ENCODE peak calls at places on chromosomes 2 and 18, in six cellular contexts. One of them, this sample, is unnamed.

GRCh38 chr2:36330456-36331395 is 24.9 kb upstream of the CRIM1 start:
- DNase-seq in LHCN-M2: no peak
- DNase-seq in T-cell: no peak
- DNase-seq in ureter: no peak
- DNase-seq in T-helper 1 cell: no peak
- DNase-seq in thyroid gland: no peak
- DNase-seq in this sample: no peak

GRCh38 chr2:141331127-141331526 is 799.7 kb downstream of the LRP1B start:
- DNase-seq in thyroid gland: no peak
- DNase-seq in T-cell: no peak
- DNase-seq in T-helper 1 cell: no peak
- DNase-seq in ureter: no peak
- DNase-seq in LHCN-M2: peak
- DNase-seq in this sample: no peak

GRCh38 chr2:220034356-220035121 is 407.1 kb downstream of the SLC4A3 start:
- DNase-seq in thyroid gland: peak
- DNase-seq in LHCN-M2: peak
- DNase-seq in T-cell: no peak
- DNase-seq in T-helper 1 cell: no peak
- DNase-seq in ureter: no peak
- DNase-seq in this sample: no peak

GRCh38 chr2:6580982-6581381 is 284.7 kb downstream of the CMPK2 start:
- DNase-seq in LHCN-M2: peak
- DNase-seq in thyroid gland: no peak
- DNase-seq in T-helper 1 cell: no peak
- DNase-seq in ureter: no peak
- DNase-seq in T-cell: no peak
- DNase-seq in this sample: no peak

GRCh38 chr18:79733996-79734770 is 54.6 kb downstream of the CTDP1 start:
- DNase-seq in thyroid gland: no peak
- DNase-seq in LHCN-M2: no peak
- DNase-seq in ureter: no peak
- DNase-seq in T-cell: no peak
- DNase-seq in T-helper 1 cell: no peak
- DNase-seq in this sample: no peak

GRCh38 chr2:239188536-239188935 is 212.3 kb downstream of the HDAC4 start:
- DNase-seq in ureter: peak
- DNase-seq in LHCN-M2: no peak
- DNase-seq in thyroid gland: no peak
- DNase-seq in T-helper 1 cell: no peak
- DNase-seq in T-cell: no peak
- DNase-seq in this sample: no peak

GRCh38 chr2:28668880-28669279 is 82.8 kb upstream of the PPP1CB start:
- DNase-seq in ureter: no peak
- DNase-seq in thyroid gland: no peak
- DNase-seq in T-cell: no peak
- DNase-seq in T-helper 1 cell: no peak
- DNase-seq in LHCN-M2: no peak
- DNase-seq in this sample: no peak

GRCh38 chr2:84486436-84487115 is 27.5 kb upstream of the SUCLG1 start:
- DNase-seq in LHCN-M2: peak
- DNase-seq in thyroid gland: peak
- DNase-seq in ureter: peak
- DNase-seq in T-cell: no peak
- DNase-seq in T-helper 1 cell: no peak
- DNase-seq in this sample: no peak

GRCh38 chr18:13338318-13338717 is 119.8 kb downstream of the LDLRAD4 start:
- DNase-seq in thyroid gland: no peak
- DNase-seq in ureter: no peak
- DNase-seq in T-cell: no peak
- DNase-seq in T-helper 1 cell: no peak
- DNase-seq in LHCN-M2: no peak
- DNase-seq in this sample: no peak

GRCh38 chr2:26757873-26758789 is 6.0 kb upstream of the SLC35F6 start:
- DNase-seq in thyroid gland: peak
- DNase-seq in T-cell: no peak
- DNase-seq in T-helper 1 cell: no peak
- DNase-seq in LHCN-M2: peak
- DNase-seq in ureter: peak
- DNase-seq in this sample: no peak

GRCh38 chr2:148614332-148615049 is 30.1 kb upstream of the EPC2 start:
- DNase-seq in thyroid gland: peak
- DNase-seq in LHCN-M2: peak
- DNase-seq in T-cell: no peak
- DNase-seq in ureter: peak
- DNase-seq in T-helper 1 cell: no peak
- DNase-seq in this sample: no peak

GRCh38 chr18:56374005-56374655 is 264.3 kb downstream of the TXNL1 start:
- DNase-seq in T-cell: no peak
- DNase-seq in LHCN-M2: peak
- DNase-seq in thyroid gland: peak
- DNase-seq in T-helper 1 cell: no peak
- DNase-seq in ureter: no peak
- DNase-seq in this sample: no peak

GRCh38 chr2:69145204-69145603 is 132.2 kb downstream of the ANTXR1 start:
- DNase-seq in ureter: no peak
- DNase-seq in thyroid gland: no peak
- DNase-seq in LHCN-M2: peak
- DNase-seq in T-cell: no peak
- DNase-seq in T-helper 1 cell: no peak
- DNase-seq in this sample: no peak

GRCh38 chr18:40056085-40056484 is 1898.9 kb upstream of the PIK3C3 start:
- DNase-seq in T-cell: no peak
- DNase-seq in T-helper 1 cell: no peak
- DNase-seq in LHCN-M2: no peak
- DNase-seq in thyroid gland: peak
- DNase-seq in ureter: no peak
- DNase-seq in this sample: no peak

GRCh38 chr2:38722271-38723115 is 28.7 kb downstream of the SRSF7 start:
- DNase-seq in LHCN-M2: peak
- DNase-seq in thyroid gland: no peak
- DNase-seq in T-helper 1 cell: no peak
- DNase-seq in ureter: no peak
- DNase-seq in T-cell: no peak
- DNase-seq in this sample: no peak

GRCh38 chr2:96751800-96752199 is 8.9 kb upstream of the CNNM4 start:
- DNase-seq in T-cell: no peak
- DNase-seq in T-helper 1 cell: no peak
- DNase-seq in ureter: no peak
- DNase-seq in LHCN-M2: no peak
- DNase-seq in thyroid gland: no peak
- DNase-seq in this sample: no peak

GRCh38 chr18:32550958-32551357 is 80.3 kb upstream of the GAREM1 start:
- DNase-seq in thyroid gland: no peak
- DNase-seq in T-cell: no peak
- DNase-seq in ureter: no peak
- DNase-seq in T-helper 1 cell: no peak
- DNase-seq in LHCN-M2: no peak
- DNase-seq in this sample: no peak

GRCh38 chr2:132725716-132726115 is 55.7 kb upstream of the LYPD1 start:
- DNase-seq in ureter: no peak
- DNase-seq in LHCN-M2: no peak
- DNase-seq in T-helper 1 cell: no peak
- DNase-seq in T-cell: no peak
- DNase-seq in thyroid gland: no peak
- DNase-seq in this sample: no peak

GRCh38 chr2:192010073-192010472 is 163.2 kb upstream of the CAVIN2 start:
- DNase-seq in T-helper 1 cell: no peak
- DNase-seq in thyroid gland: no peak
- DNase-seq in T-cell: no peak
- DNase-seq in LHCN-M2: no peak
- DNase-seq in ureter: no peak
- DNase-seq in this sample: no peak

GRCh38 chr2:95359035-95359434 is 43.5 kb upstream of the FAHD2A start:
- DNase-seq in ureter: no peak
- DNase-seq in T-cell: no peak
- DNase-seq in T-helper 1 cell: no peak
- DNase-seq in LHCN-M2: peak
- DNase-seq in thyroid gland: no peak
- DNase-seq in this sample: no peak

GRCh38 chr2:12549641-12550040 is 167.1 kb upstream of the TRIB2 start:
- DNase-seq in T-cell: no peak
- DNase-seq in T-helper 1 cell: no peak
- DNase-seq in ureter: no peak
- DNase-seq in LHCN-M2: peak
- DNase-seq in thyroid gland: no peak
- DNase-seq in this sample: no peak

GRCh38 chr2:120489023-120489422 is 143.1 kb downstream of the INHBB start:
- DNase-seq in T-cell: no peak
- DNase-seq in ureter: no peak
- DNase-seq in LHCN-M2: no peak
- DNase-seq in thyroid gland: no peak
- DNase-seq in T-helper 1 cell: no peak
- DNase-seq in this sample: no peak

GRCh38 chr2:207670887-207671286 is 40.6 kb upstream of the CCNYL1 start:
- DNase-seq in thyroid gland: no peak
- DNase-seq in T-cell: no peak
- DNase-seq in LHCN-M2: no peak
- DNase-seq in T-helper 1 cell: no peak
- DNase-seq in ureter: no peak
- DNase-seq in this sample: no peak

GRCh38 chr2:174635747-174636399 is 38.3 kb upstream of the WIPF1 start:
- DNase-seq in T-helper 1 cell: no peak
- DNase-seq in ureter: no peak
- DNase-seq in thyroid gland: no peak
- DNase-seq in LHCN-M2: peak
- DNase-seq in T-cell: no peak
- DNase-seq in this sample: no peak

GRCh38 chr2:30267161-30267568 is 35.8 kb downstream of the LBH start:
- DNase-seq in thyroid gland: no peak
- DNase-seq in T-helper 1 cell: no peak
- DNase-seq in T-cell: no peak
- DNase-seq in ureter: no peak
- DNase-seq in LHCN-M2: no peak
- DNase-seq in this sample: peak

GRCh38 chr2:31406593-31407385 is 7.8 kb downstream of the XDH start:
- DNase-seq in thyroid gland: no peak
- DNase-seq in T-helper 1 cell: no peak
- DNase-seq in ureter: no peak
- DNase-seq in T-cell: no peak
- DNase-seq in LHCN-M2: no peak
- DNase-seq in this sample: no peak

GRCh38 chr2:208097313-208097712 is 27.0 kb downstream of the CRYGD start:
- DNase-seq in thyroid gland: peak
- DNase-seq in T-cell: no peak
- DNase-seq in T-helper 1 cell: no peak
- DNase-seq in LHCN-M2: no peak
- DNase-seq in ureter: no peak
- DNase-seq in this sample: no peak

GRCh38 chr2:172344159-172344558 is 83.2 kb upstream of the ITGA6 start:
- DNase-seq in thyroid gland: no peak
- DNase-seq in T-cell: no peak
- DNase-seq in ureter: no peak
- DNase-seq in LHCN-M2: no peak
- DNase-seq in T-helper 1 cell: no peak
- DNase-seq in this sample: no peak

GRCh38 chr2:218284106-218284811 is 8.0 kb downstream of the TMBIM1 start:
- DNase-seq in thyroid gland: peak
- DNase-seq in ureter: peak
- DNase-seq in LHCN-M2: peak
- DNase-seq in T-cell: no peak
- DNase-seq in T-helper 1 cell: peak
- DNase-seq in this sample: peak

GRCh38 chr2:120239488-120240287 is 13.0 kb upstream of the RALB start:
- DNase-seq in T-helper 1 cell: no peak
- DNase-seq in thyroid gland: peak
- DNase-seq in LHCN-M2: peak
- DNase-seq in ureter: no peak
- DNase-seq in T-cell: no peak
- DNase-seq in this sample: no peak

GRCh38 chr2:7083580-7084509 is 166.6 kb downstream of the RNF144A start:
- DNase-seq in ureter: no peak
- DNase-seq in LHCN-M2: peak
- DNase-seq in thyroid gland: no peak
- DNase-seq in T-helper 1 cell: no peak
- DNase-seq in T-cell: no peak
- DNase-seq in this sample: no peak

GRCh38 chr2:241358470-241358869 is 2.4 kb downstream of the FARP2 start:
- DNase-seq in ureter: no peak
- DNase-seq in LHCN-M2: no peak
- DNase-seq in T-helper 1 cell: no peak
- DNase-seq in thyroid gland: no peak
- DNase-seq in T-cell: no peak
- DNase-seq in this sample: no peak